ENCODE peak calls at places on chromosome 14, in four cellular contexts. P is CD8-positive, alpha-beta T cell; K is WERI-Rb-1; Q is MM.1S. E is an unnamed sample.

GRCh38 chr14:24463806-24464785 is 21.5 kb upstream of the SDR39U1 start:
- DNase-seq in P (no peak), K (no peak), Q (no peak), E (no peak)

GRCh38 chr14:36467332-36467731 is 52.7 kb downstream of the NKX2-1 start:
- DNase-seq in P (no peak), K (no peak), Q (no peak), E (no peak)

GRCh38 chr14:29242755-29243340 is 476.3 kb downstream of the FOXG1 start:
- DNase-seq in P (no peak), K (no peak), Q (no peak), E (no peak)

GRCh38 chr14:31944256-31945073 is 132.6 kb upstream of the ARHGAP5 start:
- DNase-seq in P (no peak), K (no peak), Q (no peak), E (no peak)

GRCh38 chr14:81246561-81247270 is 26.0 kb upstream of the GTF2A1 start:
- DNase-seq in P (no peak), K (no peak), Q (no peak), E (no peak)

GRCh38 chr14:68795602-68796417 is 2.9 kb upstream of the ZFP36L1 start:
- DNase-seq in P (peak; percentile 89), K (peak; percentile 80), Q (peak; percentile 77), E (peak; percentile 94)

GRCh38 chr14:98259881-98260280 is 1012.1 kb downstream of the BCL11B start:
- DNase-seq in P (no peak), K (no peak), Q (no peak), E (no peak)

GRCh38 chr14:68979722-68980552 is 835 bp upstream of the ACTN1 start:
- DNase-seq in P (no peak), K (peak; percentile 57), Q (no peak), E (no peak)

GRCh38 chr14:46973295-46973694 is 321.7 kb upstream of the RPL10L start:
- DNase-seq in P (no peak), K (no peak), Q (no peak), E (no peak)

GRCh38 chr14:75428230-75429104 is 645 bp downstream of the JDP2 start:
- DNase-seq in P (no peak), K (peak; percentile 31), Q (no peak), E (peak; percentile 20)

GRCh38 chr14:65604535-65604934 is 192.0 kb downstream of the FUT8 start:
- DNase-seq in P (no peak), K (no peak), Q (no peak), E (no peak)

GRCh38 chr14:105944632-105945610 is 418.5 kb downstream of the TMEM121 start:
- DNase-seq in P (peak; percentile 71), K (peak; percentile 63), Q (no peak), E (peak; percentile 86)

GRCh38 chr14:91228112-91229004 is 16.1 kb downstream of the GPR68 start:
- DNase-seq in P (peak; percentile 89), K (no peak), Q (no peak), E (peak; percentile 93)

GRCh38 chr14:75303415-75303814 is 24.8 kb downstream of the FOS start:
- DNase-seq in P (peak; percentile 56), K (peak; percentile 67), Q (peak; percentile 48), E (peak; percentile 78)

GRCh38 chr14:104913413-104913812 is 11.3 kb upstream of the PLD4 start:
- DNase-seq in P (no peak), K (peak; percentile 8), Q (no peak), E (no peak)

GRCh38 chr14:105860615-105861580 is 334.5 kb downstream of the TMEM121 start:
- DNase-seq in P (no peak), K (no peak), Q (peak; percentile 6), E (peak; percentile 70)

GRCh38 chr14:56811596-56812363 is 1.5 kb upstream of the OTX2 start:
- DNase-seq in P (no peak), K (peak; percentile 87), Q (no peak), E (no peak)

GRCh38 chr14:99575043-99576023 is 28.7 kb downstream of the CCDC85C start:
- DNase-seq in P (no peak), K (peak; percentile 71), Q (no peak), E (no peak)

GRCh38 chr14:68182492-68182891 is 362.9 kb downstream of the RAD51B start:
- DNase-seq in P (no peak), K (no peak), Q (peak; percentile 25), E (peak; percentile 82)

GRCh38 chr14:67417633-67418032 is 5.7 kb upstream of the PLEK2 start:
- DNase-seq in P (no peak), K (no peak), Q (no peak), E (no peak)

GRCh38 chr14:30389134-30389900 is 169.6 kb upstream of the G2E3 start:
- DNase-seq in P (no peak), K (no peak), Q (no peak), E (no peak)

GRCh38 chr14:105197274-105197673 is 16.2 kb upstream of the NUDT14 start:
- DNase-seq in P (no peak), K (no peak), Q (no peak), E (no peak)

GRCh38 chr14:23024612-23025075 is 10.1 kb downstream of the PSMB5 start:
- DNase-seq in P (no peak), K (peak; percentile 86), Q (no peak), E (no peak)

GRCh38 chr14:20801726-20802125 is 918 bp downstream of the RNASE1 start:
- DNase-seq in P (no peak), K (no peak), Q (no peak), E (no peak)

GRCh38 chr14:50828738-50829471 is 2.1 kb downstream of the NIN start:
- DNase-seq in P (no peak), K (no peak), Q (no peak), E (no peak)
- TF ChIP-seq CTCF in P (no peak), K (no peak), Q (no peak), E (no peak)

GRCh38 chr14:92601131-92601710 is 87.6 kb downstream of the RIN3 start:
- DNase-seq in P (no peak), K (no peak), Q (no peak), E (no peak)

GRCh38 chr14:92601757-92602417 is 88.3 kb downstream of the RIN3 start:
- DNase-seq in P (no peak), K (no peak), Q (no peak), E (no peak)

GRCh38 chr14:92605274-92605940 is 91.8 kb downstream of the RIN3 start:
- DNase-seq in P (no peak), K (no peak), Q (no peak), E (no peak)

GRCh38 chr14:92600318-92601053 is 86.9 kb downstream of the RIN3 start:
- DNase-seq in P (no peak), K (no peak), Q (no peak), E (peak; percentile 38)

DNA sequence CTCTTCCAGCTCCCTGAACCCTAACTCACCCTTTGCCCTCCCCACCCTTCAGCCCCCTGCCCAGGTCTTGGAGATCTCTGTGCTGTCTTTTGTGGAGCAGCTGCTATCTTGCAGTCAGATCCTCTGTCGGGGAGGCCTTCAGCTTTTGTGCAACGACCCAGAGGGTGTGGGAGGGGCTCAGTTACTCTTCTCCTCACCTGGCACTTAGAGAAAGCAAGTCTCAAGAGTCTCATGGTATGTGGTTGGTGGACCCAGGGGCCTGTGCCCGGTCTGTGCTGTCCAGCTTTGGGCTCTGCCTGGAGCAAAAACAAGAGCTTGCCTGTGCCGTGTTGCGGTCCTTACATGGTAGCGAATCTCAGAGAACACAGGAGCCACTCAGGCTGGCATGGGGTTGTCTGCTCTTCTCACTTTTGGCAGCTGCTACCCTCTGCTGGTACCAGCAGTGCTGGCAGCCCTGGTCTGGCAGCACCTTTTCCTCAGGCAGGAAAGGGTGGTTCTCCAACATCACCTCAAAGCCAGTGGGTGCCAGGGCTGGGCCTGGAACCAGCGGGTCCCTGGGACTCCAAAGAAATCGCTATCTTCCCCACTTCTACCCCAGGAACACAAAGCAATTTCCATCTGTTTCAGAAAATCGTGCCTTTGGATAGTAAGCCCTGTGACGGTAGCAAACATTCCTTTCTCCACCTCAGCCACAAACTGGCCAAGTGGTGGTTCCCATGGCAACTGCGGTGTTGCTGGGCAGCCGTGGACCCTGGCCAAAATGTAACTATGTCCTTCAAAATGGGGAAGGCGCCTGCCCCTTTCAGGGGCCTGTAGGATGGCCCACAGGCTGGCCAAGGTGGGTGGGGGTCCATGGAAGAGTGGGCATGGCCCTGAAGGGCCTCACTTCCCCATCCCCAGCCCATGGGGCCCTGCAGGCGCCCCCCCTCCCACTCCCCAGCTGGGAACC is 90.0 kb downstream of the RIN3 start:
- DNase-seq in P (peak; percentile 80), K (no peak), Q (no peak), E (no peak)
- TF ChIP-seq CTCF in P (peak; percentile 68), K (peak; percentile 31), Q (peak; percentile 21), E (no peak)

DNA sequence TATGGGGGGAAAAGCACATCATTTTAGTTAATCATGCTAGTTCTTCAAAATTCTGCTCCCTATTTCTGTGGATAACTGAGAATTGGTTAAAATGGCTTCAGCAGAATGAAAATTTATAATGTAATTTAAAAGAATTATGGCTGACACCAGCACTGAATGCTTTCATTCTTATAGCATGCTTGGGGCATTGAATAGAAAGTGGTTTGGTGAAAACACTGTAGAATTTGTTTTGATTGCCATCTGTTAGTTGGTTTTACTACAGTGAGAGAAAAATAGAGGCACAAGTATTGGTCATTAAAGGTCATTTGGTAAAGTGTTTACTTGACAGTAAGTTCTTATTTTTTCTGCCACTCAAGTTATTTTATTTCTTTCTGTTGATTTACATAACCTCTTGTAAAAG is 70.8 kb downstream of the PRORP start:
- DNase-seq in P (no peak), K (no peak), Q (no peak), E (no peak)
- TF ChIP-seq CTCF in P (no peak), K (no peak), Q (no peak), E (no peak)

GRCh38 chr14:60487211-60487610 is 1.3 kb upstream of the C14orf39 start:
- DNase-seq in P (no peak), K (no peak), Q (no peak), E (no peak)

GRCh38 chr14:60485600-60486251 is at the start of gene C14orf39:
- DNase-seq in P (no peak), K (peak; percentile 67), Q (no peak), E (no peak)

GRCh38 chr14:60490270-60490669 is 4.4 kb upstream of the C14orf39 start:
- DNase-seq in P (no peak), K (no peak), Q (no peak), E (no peak)

GRCh38 chr14:60485057-60485599 is 735 bp downstream of the C14orf39 start:
- DNase-seq in P (no peak), K (no peak), Q (no peak), E (no peak)

GRCh38 chr14:60488175-60488574 is 2.3 kb upstream of the C14orf39 start:
- DNase-seq in P (no peak), K (no peak), Q (no peak), E (no peak)
- TF ChIP-seq CTCF in P (no peak), K (no peak), Q (no peak), E (no peak)